ENCODE peak calls at places on chromosomes 11 and 22, in four cellular contexts. C is SK-N-SH, J is HepG2, M is K562. X is an unnamed sample.
A peak's percentile ranks its signal among the peaks of the same experiment; 100 is the strongest.

GRCh38 chr11:118016094-118016493 is 29.9 kb downstream of the IL10RA start:
- DNase-seq in M (no peak), C (no peak), J (no peak), X (no peak)

GRCh38 chr22:22520667-22521602 is 865 bp upstream of the ZNF280A start:
- DNase-seq in M (peak; percentile 88), C (no peak), J (no peak), X (no peak)

GRCh38 chr11:39442177-39442576 is 2017.3 kb downstream of the LRRC4C start:
- DNase-seq in J (no peak), M (no peak), C (no peak), X (no peak)

GRCh38 chr22:19519041-19519926 is 4.9 kb downstream of the CLDN5 start:
- DNase-seq in J (no peak), M (no peak), C (no peak), X (no peak)

GRCh38 chr11:2736577-2737225 is 36.9 kb upstream of the KCNQ1OT1 start:
- DNase-seq in M (no peak), J (no peak), C (no peak), X (no peak)

GRCh38 chr22:37260939-37261338 is 16.9 kb upstream of the RAC2 start:
- DNase-seq in J (peak; percentile 25), C (peak; percentile 84), M (peak; percentile 69), X (peak; percentile 45)

GRCh38 chr11:130916910-130917309 is 631 bp upstream of the SNX19 start:
- DNase-seq in J (no peak), C (peak; percentile 19), M (no peak), X (no peak)

GRCh38 chr22:19174106-19175025 is 4.2 kb downstream of the SLC25A1 start:
- DNase-seq in J (peak; percentile 57), C (no peak), M (no peak), X (no peak)

GRCh38 chr22:38455063-38455529 is at the start of gene KCNJ4:
- DNase-seq in C (no peak), J (no peak), M (no peak), X (no peak)

GRCh38 chr11:17473071-17473744 is 3.4 kb downstream of the ABCC8 start:
- DNase-seq in J (peak; percentile 68), C (peak; percentile 72), M (peak; percentile 60), X (peak; percentile 68)

GRCh38 chr22:40183029-40183581 is 5.4 kb downstream of the TNRC6B start:
- DNase-seq in J (peak; percentile 68), C (no peak), M (no peak), X (no peak)

GRCh38 chr22:20553947-20554741 is 46.7 kb downstream of the MED15 start:
- DNase-seq in M (no peak), J (no peak), C (no peak), X (no peak)

GRCh38 chr22:19063581-19064353 is 58.4 kb downstream of the DGCR2 start:
- DNase-seq in M (no peak), C (no peak), J (no peak), X (no peak)

GRCh38 chr11:28476053-28476452 is 367.9 kb downstream of the METTL15 start:
- DNase-seq in M (no peak), J (no peak), C (peak; percentile 3), X (no peak)
- TF ChIP-seq ELF1 in M (no peak), J (no peak), C (no peak), X (no peak)

GRCh38 chr22:30694171-30694637 is 470 bp upstream of the OSBP2 start:
- DNase-seq in M (no peak), C (peak; percentile 84), J (no peak), X (peak; percentile 29)

GRCh38 chr22:30695871-30696655 is 1.4 kb downstream of the OSBP2 start:
- DNase-seq in C (no peak), M (no peak), J (no peak), X (no peak)

GRCh38 chr22:30697975-30698374 is 3.3 kb downstream of the OSBP2 start:
- DNase-seq in C (no peak), M (peak; percentile 62), J (no peak), X (no peak)

GRCh38 chr22:30695351-30695762 is 683 bp downstream of the OSBP2 start:
- DNase-seq in M (no peak), J (no peak), C (no peak), X (no peak)

DNA sequence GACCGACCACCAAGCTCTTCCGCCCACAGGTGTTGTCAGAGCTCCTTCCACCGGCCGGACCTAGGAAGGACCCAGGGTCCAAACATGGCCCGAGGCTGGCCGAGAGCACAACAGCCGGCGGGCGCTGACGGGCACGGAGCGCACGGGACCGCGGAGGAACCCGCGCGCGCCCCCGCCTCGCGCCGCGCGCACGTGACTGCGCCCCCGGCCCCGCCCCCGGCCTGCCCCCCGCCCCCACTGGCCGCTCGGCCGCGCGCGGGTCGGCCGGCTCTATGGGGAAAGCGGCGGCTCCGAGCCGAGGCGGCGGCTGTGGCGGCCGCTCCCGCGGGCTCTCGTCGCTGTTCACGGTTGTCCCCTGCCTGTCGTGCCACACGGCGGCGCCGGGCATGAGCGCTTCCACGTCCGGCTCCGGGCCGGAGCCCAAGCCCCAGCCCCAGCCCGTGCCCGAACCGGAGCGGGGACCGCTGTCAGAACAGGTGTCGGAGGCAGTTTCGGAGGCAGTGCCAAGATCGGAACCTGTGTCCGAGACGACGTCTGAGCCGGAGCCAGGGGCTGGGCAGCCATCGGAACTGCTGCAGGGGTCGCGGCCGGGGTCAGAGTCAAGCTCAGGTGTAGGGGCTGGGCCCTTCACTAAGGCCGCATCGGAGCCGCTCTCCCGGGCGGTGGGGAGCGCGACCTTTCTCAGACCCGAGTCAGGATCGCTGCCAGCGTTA is at the start of gene OSBP2:
- DNase-seq in M (peak; percentile 43), C (peak; percentile 93), J (no peak), X (no peak)
- TF ChIP-seq ELF1 in M (no peak), C (no peak), J (no peak), X (no peak)

GRCh38 chr11:61745796-61746653 is 6.4 kb upstream of the MYRF start:
- DNase-seq in C (no peak), J (no peak), M (no peak), X (no peak)
- TF ChIP-seq ELF1 in C (no peak), J (no peak), M (no peak), X (no peak)

DNA sequence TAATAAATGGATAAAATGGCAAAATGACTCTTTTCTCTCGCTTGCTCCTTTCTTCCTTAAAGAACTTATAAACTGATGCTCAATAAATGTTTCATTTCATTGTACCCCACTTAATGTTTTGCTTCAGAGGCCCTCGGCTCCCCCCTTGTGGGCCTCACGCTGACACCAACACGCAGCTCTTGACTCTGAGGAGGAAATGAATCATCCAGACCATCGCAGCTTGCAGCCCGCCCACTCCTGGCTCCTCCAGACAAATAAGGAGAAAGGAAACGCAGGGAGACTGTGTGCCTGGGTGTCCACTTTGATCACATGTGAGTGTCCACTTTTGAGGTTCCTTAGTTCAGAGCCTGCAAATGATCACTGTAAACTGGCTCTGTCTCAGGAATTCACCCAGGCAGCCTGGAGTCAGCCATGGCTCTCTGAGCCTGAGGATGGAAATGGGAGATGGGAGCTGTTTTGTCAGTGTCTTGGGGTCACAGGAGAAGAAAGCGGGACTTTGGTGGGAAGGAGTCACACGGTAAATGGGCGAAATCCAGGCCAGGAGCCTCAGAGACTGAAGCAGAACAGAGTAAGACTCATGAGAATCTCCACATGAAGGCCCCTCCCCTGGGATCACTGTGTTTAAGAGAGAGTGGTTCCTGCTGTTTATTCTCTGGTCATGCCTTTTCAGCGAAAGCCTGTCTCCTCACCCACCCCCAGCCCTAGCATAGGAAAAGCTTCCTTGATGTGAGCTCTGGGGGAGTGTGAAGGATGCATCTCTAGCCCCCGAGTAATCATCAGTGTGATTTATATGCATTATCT is 96.5 kb downstream of the CWC15 start:
- DNase-seq in M (peak; percentile 71), C (no peak), J (peak; percentile 9), X (peak; percentile 72)
- TF ChIP-seq ELF1 in M (no peak), C (no peak), J (no peak), X (no peak)